ENCODE peak calls at places on chromosomes 7 and 10, in ten cellular contexts. U is WERI-Rb-1, T is neural progenitor cell, S is heart left ventricle, K is H1, X is fibroblast of mammary gland, N is cardiac fibroblast, E is cardiac muscle cell, G is IMR-90, V is fibroblast of lung. R is an unnamed sample.

GRCh38 chr7:101580596-101580995 is 48.5 kb downstream of the MYL10 start:
- DNase-seq in X (no peak), N (no peak), E (no peak), U (no peak), G (no peak), T (no peak), S (no peak), K (no peak), V (no peak), R (no peak)

GRCh38 chr10:31116226-31116625 is 84.6 kb upstream of the ZNF438 start:
- DNase-seq in T (no peak), U (no peak), G (no peak), K (no peak), E (no peak), V (no peak), S (no peak), X (no peak), N (no peak), R (no peak)

GRCh38 chr10:51063166-51063565 is 11.1 kb upstream of the PRKG1 start:
- DNase-seq in E (no peak), G (no peak), V (no peak), N (no peak), U (no peak), S (no peak), T (no peak), X (no peak), K (no peak), R (no peak)

GRCh38 chr10:49081532-49082275 is 33.6 kb downstream of the VSTM4 start:
- DNase-seq in S (peak; percentile 47), N (peak; percentile 21), E (peak; percentile 39), U (no peak), G (peak; percentile 15), T (peak; percentile 53), V (peak; percentile 17), K (no peak), X (no peak), R (no peak)

GRCh38 chr7:84399661-84400060 is 205.1 kb upstream of the SEMA3A start:
- DNase-seq in S (no peak), E (no peak), X (no peak), N (no peak), U (no peak), T (peak; percentile 16), G (no peak), K (no peak), V (no peak), R (no peak)

GRCh38 chr7:27411145-27411544 is 168.5 kb downstream of the EVX1 start:
- DNase-seq in N (no peak), X (no peak), G (no peak), K (no peak), V (no peak), T (no peak), U (no peak), S (no peak), E (no peak), R (no peak)

GRCh38 chr10:72353963-72354355 is 760 bp downstream of the DNAJB12 start:
- DNase-seq in G (peak; percentile 15), U (no peak), E (peak; percentile 56), S (no peak), K (no peak), X (peak; percentile 25), V (no peak), T (peak; percentile 64), N (peak; percentile 35), R (no peak)

GRCh38 chr10:24346877-24347505 is 138.1 kb downstream of the KIAA1217 start:
- DNase-seq in T (no peak), N (no peak), G (no peak), E (no peak), U (no peak), X (no peak), S (no peak), V (no peak), K (no peak), R (no peak)

GRCh38 chr10:89414879-89415821 is 782 bp downstream of the IFIT5 start:
- DNase-seq in V (peak; percentile 51), T (peak; percentile 60), N (peak; percentile 32), S (peak; percentile 54), G (peak; percentile 32), U (peak; percentile 47), X (peak; percentile 40), K (no peak), E (peak; percentile 22), R (no peak)

GRCh38 chr10:5446390-5446926 is 34.1 kb downstream of the NET1 start:
- DNase-seq in V (peak; percentile 85), U (no peak), N (peak; percentile 91), X (peak; percentile 73), T (peak; percentile 97), S (peak; percentile 91), G (peak; percentile 84), E (peak; percentile 98), K (peak; percentile 87), R (peak; percentile 68)

GRCh38 chr7:20561466-20561865 is 54.0 kb upstream of the ABCB5 start:
- DNase-seq in U (no peak), G (no peak), T (no peak), S (no peak), X (no peak), K (no peak), E (no peak), V (no peak), N (peak; percentile 7), R (no peak)

GRCh38 chr7:47088329-47089067 is 493.4 kb downstream of the TNS3 start:
- DNase-seq in K (peak; percentile 15), U (peak; percentile 42), G (peak; percentile 67), S (peak; percentile 41), X (peak; percentile 62), E (peak; percentile 86), N (peak; percentile 80), V (peak; percentile 71), T (peak; percentile 87), R (peak; percentile 31)

GRCh38 chr10:86203162-86203905 is 163.3 kb downstream of the GRID1 start:
- DNase-seq in E (peak; percentile 85), G (peak; percentile 10), U (no peak), K (peak; percentile 7), T (peak; percentile 77), N (peak; percentile 6), S (peak; percentile 25), X (no peak), V (no peak), R (peak; percentile 27)

GRCh38 chr7:47580175-47580701 is 1.7 kb downstream of the TNS3 start:
- DNase-seq in E (no peak), X (no peak), U (no peak), S (no peak), K (no peak), N (peak; percentile 66), G (peak; percentile 60), T (peak; percentile 15), V (peak; percentile 56), R (no peak)

GRCh38 chr10:31769564-31769963 is 159.1 kb downstream of the ARHGAP12 start:
- DNase-seq in X (peak; percentile 71), N (no peak), E (no peak), V (peak; percentile 39), T (no peak), S (no peak), G (peak; percentile 87), U (no peak), K (no peak), R (no peak)

GRCh38 chr7:30936650-30937245 is 25.1 kb downstream of the AQP1 start:
- DNase-seq in X (no peak), T (no peak), K (no peak), G (no peak), S (peak; percentile 26), U (no peak), V (no peak), N (no peak), E (no peak), R (no peak)

GRCh38 chr7:30935569-30935877 is 23.9 kb downstream of the AQP1 start:
- DNase-seq in K (no peak), G (no peak), V (no peak), N (no peak), T (no peak), U (no peak), E (no peak), S (no peak), X (no peak), R (no peak)

GRCh38 chr7:30937426-30937825 is 25.8 kb downstream of the AQP1 start:
- DNase-seq in G (no peak), X (no peak), N (no peak), V (no peak), T (no peak), E (no peak), U (no peak), S (no peak), K (no peak), R (no peak)

GRCh38 chr7:30941582-30942310 is 22.0 kb upstream of the GHRHR start:
- DNase-seq in K (no peak), X (no peak), U (no peak), N (no peak), V (no peak), S (no peak), E (no peak), T (no peak), G (no peak), R (no peak)

GRCh38 chr7:30938435-30939316 is 25.1 kb upstream of the GHRHR start:
- DNase-seq in T (peak; percentile 90), X (peak; percentile 75), N (peak; percentile 80), S (peak; percentile 85), E (peak; percentile 87), K (peak; percentile 91), V (peak; percentile 64), U (peak; percentile 97), G (peak; percentile 58), R (peak; percentile 44)
- H3K4me3 ChIP-seq in T (peak overlapping the region; percentile 34), X (no peak overlapping the region), N (no peak overlapping the region), S (peak overlapping the region; percentile 31), E (no peak overlapping the region), K (peak overlapping the region; percentile 52), V (no peak overlapping the region), U (peak overlapping the region; percentile 46), G (no peak overlapping the region), R (no peak overlapping the region)

DNA sequence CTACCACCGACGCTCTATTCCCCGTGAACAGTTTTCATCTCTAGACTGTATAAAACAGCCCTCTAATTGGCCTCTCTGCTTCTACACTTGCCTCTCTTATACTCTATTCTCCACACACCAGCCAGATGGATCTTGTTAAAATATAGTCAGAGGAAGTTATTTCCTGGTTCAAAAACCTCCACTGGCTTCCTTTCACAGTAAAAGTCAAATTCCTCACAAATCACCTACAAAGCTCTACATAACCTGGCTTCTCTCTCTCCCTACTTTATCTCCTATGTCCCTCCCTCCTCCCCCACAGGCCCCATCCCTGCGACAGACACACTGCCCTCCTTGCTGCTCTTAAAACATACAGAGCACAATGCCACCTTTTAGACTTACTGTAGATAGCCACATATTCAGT is 60.1 kb downstream of the TPK1 start:
- DNase-seq in S (no peak), N (no peak), V (no peak), U (no peak), T (no peak), G (no peak), K (no peak), E (no peak), X (no peak), R (no peak)
- H3K4me3 ChIP-seq in S (no peak overlapping the region), N (no peak overlapping the region), V (no peak overlapping the region), U (no peak overlapping the region), T (no peak overlapping the region), G (no peak overlapping the region), K (no peak overlapping the region), E (no peak overlapping the region), X (no peak overlapping the region), R (no peak overlapping the region)

GRCh38 chr7:1843921-1844335 is 173.9 kb downstream of the ELFN1 start:
- DNase-seq in K (no peak), E (no peak), G (no peak), T (no peak), U (no peak), S (peak; percentile 18), V (no peak), X (no peak), N (no peak), R (no peak)
- H3K4me3 ChIP-seq in K (no peak overlapping the region), E (no peak overlapping the region), G (no peak overlapping the region), T (no peak overlapping the region), U (no peak overlapping the region), S (no peak overlapping the region), V (no peak overlapping the region), X (no peak overlapping the region), N (no peak overlapping the region), R (no peak overlapping the region)

GRCh38 chr10:59894114-59894513 is 12.2 kb downstream of the CCDC6 start:
- DNase-seq in S (peak; percentile 53), U (no peak), G (peak; percentile 93), X (peak; percentile 92), V (peak; percentile 85), E (no peak), T (no peak), N (peak; percentile 85), K (no peak), R (no peak)
- H3K4me3 ChIP-seq in S (no peak overlapping the region), U (no peak overlapping the region), G (no peak overlapping the region), X (no peak overlapping the region), V (no peak overlapping the region), E (no peak overlapping the region), T (no peak overlapping the region), N (no peak overlapping the region), K (no peak overlapping the region), R (no peak overlapping the region)

R was measured in Jurkat, Clone E6-1.